ENCODE peak calls at places on chromosome 21, in five cellular contexts. One of them, this sample, is unnamed.

GRCh38 chr21:33966324-33966949 is 50.8 kb upstream of the ATP5PO start:
- DNase-seq in naive thymus-derived CD4-positive, alpha-beta T cell: no peak
- DNase-seq in tibial nerve: no peak
- DNase-seq in psoas muscle: no peak
- DNase-seq in stomach: no peak
- DNase-seq in this sample: no peak

GRCh38 chr21:37551406-37552355 is 185.1 kb downstream of the DYRK1A start:
- DNase-seq in naive thymus-derived CD4-positive, alpha-beta T cell: no peak
- DNase-seq in tibial nerve: no peak
- DNase-seq in psoas muscle: peak
- DNase-seq in stomach: peak
- DNase-seq in this sample: peak

GRCh38 chr21:37829447-37829846 is 86.8 kb downstream of the KCNJ6 start:
- DNase-seq in naive thymus-derived CD4-positive, alpha-beta T cell: no peak
- DNase-seq in tibial nerve: no peak
- DNase-seq in psoas muscle: no peak
- DNase-seq in stomach: peak
- DNase-seq in this sample: no peak

GRCh38 chr21:24428539-24429186 is 1178.6 kb downstream of the MRPL39 start:
- DNase-seq in naive thymus-derived CD4-positive, alpha-beta T cell: peak
- DNase-seq in tibial nerve: no peak
- DNase-seq in psoas muscle: no peak
- DNase-seq in stomach: no peak
- DNase-seq in this sample: no peak

GRCh38 chr21:42338730-42339715 is 11.8 kb downstream of the TFF2 start:
- DNase-seq in naive thymus-derived CD4-positive, alpha-beta T cell: no peak
- DNase-seq in tibial nerve: no peak
- DNase-seq in psoas muscle: no peak
- DNase-seq in stomach: no peak
- DNase-seq in this sample: no peak

GRCh38 chr21:42844411-42845113 is 34.8 kb downstream of the WDR4 start:
- DNase-seq in naive thymus-derived CD4-positive, alpha-beta T cell: no peak
- DNase-seq in tibial nerve: no peak
- DNase-seq in psoas muscle: peak
- DNase-seq in stomach: peak
- DNase-seq in this sample: peak

GRCh38 chr21:42862123-42862475 is 17.2 kb downstream of the WDR4 start:
- DNase-seq in naive thymus-derived CD4-positive, alpha-beta T cell: no peak
- DNase-seq in tibial nerve: no peak
- DNase-seq in psoas muscle: no peak
- DNase-seq in stomach: no peak
- DNase-seq in this sample: no peak

GRCh38 chr21:42393443-42393950 is 2.4 kb downstream of the TMPRSS3 start:
- DNase-seq in naive thymus-derived CD4-positive, alpha-beta T cell: no peak
- DNase-seq in tibial nerve: no peak
- DNase-seq in psoas muscle: no peak
- DNase-seq in stomach: no peak
- DNase-seq in this sample: no peak

GRCh38 chr21:20721151-20721550 is 277.1 kb upstream of the NCAM2 start:
- DNase-seq in naive thymus-derived CD4-positive, alpha-beta T cell: no peak
- DNase-seq in tibial nerve: no peak
- DNase-seq in psoas muscle: no peak
- DNase-seq in stomach: no peak
- DNase-seq in this sample: no peak

GRCh38 chr21:26421724-26422123 is 151.4 kb downstream of the CYYR1 start:
- DNase-seq in naive thymus-derived CD4-positive, alpha-beta T cell: no peak
- DNase-seq in tibial nerve: no peak
- DNase-seq in psoas muscle: no peak
- DNase-seq in stomach: no peak
- DNase-seq in this sample: no peak

GRCh38 chr21:19197950-19198349 is 794.4 kb upstream of the TMPRSS15 start:
- DNase-seq in naive thymus-derived CD4-positive, alpha-beta T cell: no peak
- DNase-seq in tibial nerve: no peak
- DNase-seq in psoas muscle: no peak
- DNase-seq in stomach: no peak
- DNase-seq in this sample: no peak

GRCh38 chr21:20186186-20186585 is 812.0 kb upstream of the NCAM2 start:
- DNase-seq in naive thymus-derived CD4-positive, alpha-beta T cell: no peak
- DNase-seq in tibial nerve: no peak
- DNase-seq in psoas muscle: no peak
- DNase-seq in stomach: no peak
- DNase-seq in this sample: no peak

GRCh38 chr21:14527690-14528652 is 18.1 kb downstream of the SAMSN1 start:
- DNase-seq in naive thymus-derived CD4-positive, alpha-beta T cell: no peak
- DNase-seq in tibial nerve: no peak
- DNase-seq in psoas muscle: no peak
- DNase-seq in stomach: no peak
- DNase-seq in this sample: no peak

GRCh38 chr21:28810826-28811524 is 181.7 kb downstream of the LTN1 start:
- DNase-seq in naive thymus-derived CD4-positive, alpha-beta T cell: no peak
- DNase-seq in tibial nerve: no peak
- DNase-seq in psoas muscle: no peak
- DNase-seq in stomach: no peak
- DNase-seq in this sample: no peak

GRCh38 chr21:25790122-25790951 is 55.6 kb downstream of the GABPA start:
- DNase-seq in naive thymus-derived CD4-positive, alpha-beta T cell: peak
- DNase-seq in tibial nerve: no peak
- DNase-seq in psoas muscle: no peak
- DNase-seq in stomach: no peak
- DNase-seq in this sample: no peak

GRCh38 chr21:25273945-25274344 is 333.3 kb downstream of the MRPL39 start:
- DNase-seq in naive thymus-derived CD4-positive, alpha-beta T cell: no peak
- DNase-seq in tibial nerve: no peak
- DNase-seq in psoas muscle: no peak
- DNase-seq in stomach: no peak
- DNase-seq in this sample: no peak

GRCh38 chr21:29190920-29191319 is 60.5 kb downstream of the MAP3K7CL start:
- DNase-seq in naive thymus-derived CD4-positive, alpha-beta T cell: no peak
- DNase-seq in tibial nerve: no peak
- DNase-seq in psoas muscle: peak
- DNase-seq in stomach: no peak
- DNase-seq in this sample: no peak

GRCh38 chr21:24220466-24220865 is 1386.8 kb downstream of the MRPL39 start:
- DNase-seq in naive thymus-derived CD4-positive, alpha-beta T cell: no peak
- DNase-seq in tibial nerve: no peak
- DNase-seq in psoas muscle: no peak
- DNase-seq in stomach: no peak
- DNase-seq in this sample: no peak

GRCh38 chr21:27329255-27329851 is 362.5 kb upstream of the ADAMTS5 start:
- DNase-seq in naive thymus-derived CD4-positive, alpha-beta T cell: no peak
- DNase-seq in tibial nerve: no peak
- DNase-seq in psoas muscle: no peak
- DNase-seq in stomach: no peak
- DNase-seq in this sample: no peak

GRCh38 chr21:17554120-17554519 is 41.3 kb downstream of the CXADR start:
- DNase-seq in naive thymus-derived CD4-positive, alpha-beta T cell: no peak
- DNase-seq in tibial nerve: no peak
- DNase-seq in psoas muscle: no peak
- DNase-seq in stomach: no peak
- DNase-seq in this sample: no peak

GRCh38 chr21:42474982-42475381 is 21.0 kb downstream of the RSPH1 start:
- DNase-seq in naive thymus-derived CD4-positive, alpha-beta T cell: no peak
- DNase-seq in tibial nerve: no peak
- DNase-seq in psoas muscle: no peak
- DNase-seq in stomach: peak
- DNase-seq in this sample: no peak

GRCh38 chr21:45293214-45293725 is 5.6 kb upstream of the POFUT2 start:
- DNase-seq in naive thymus-derived CD4-positive, alpha-beta T cell: no peak
- DNase-seq in tibial nerve: peak
- DNase-seq in psoas muscle: no peak
- DNase-seq in stomach: peak
- DNase-seq in this sample: no peak

GRCh38 chr21:45292399-45293213 is 4.9 kb upstream of the POFUT2 start:
- DNase-seq in naive thymus-derived CD4-positive, alpha-beta T cell: peak
- DNase-seq in tibial nerve: peak
- DNase-seq in psoas muscle: peak
- DNase-seq in stomach: peak
- DNase-seq in this sample: peak

GRCh38 chr21:45294509-45295291 is 7.0 kb upstream of the POFUT2 start:
- DNase-seq in naive thymus-derived CD4-positive, alpha-beta T cell: no peak
- DNase-seq in tibial nerve: peak
- DNase-seq in psoas muscle: peak
- DNase-seq in stomach: peak
- DNase-seq in this sample: peak

GRCh38 chr21:45295576-45296365 is 8.1 kb upstream of the POFUT2 start:
- DNase-seq in naive thymus-derived CD4-positive, alpha-beta T cell: no peak
- DNase-seq in tibial nerve: peak
- DNase-seq in psoas muscle: no peak
- DNase-seq in stomach: peak
- DNase-seq in this sample: no peak

GRCh38 chr21:45293726-45294401 is 6.2 kb upstream of the POFUT2 start:
- DNase-seq in naive thymus-derived CD4-positive, alpha-beta T cell: no peak
- DNase-seq in tibial nerve: peak
- DNase-seq in psoas muscle: no peak
- DNase-seq in stomach: peak
- DNase-seq in this sample: no peak
- H3K4me3 ChIP-seq in naive thymus-derived CD4-positive, alpha-beta T cell: no peak
- H3K4me3 ChIP-seq in tibial nerve: no peak
- H3K4me3 ChIP-seq in psoas muscle: no peak
- H3K4me3 ChIP-seq in stomach: no peak
- H3K4me3 ChIP-seq in this sample: peak

GRCh38 chr21:40516336-40516735 is 330.6 kb downstream of the DSCAM start:
- DNase-seq in naive thymus-derived CD4-positive, alpha-beta T cell: no peak
- DNase-seq in tibial nerve: no peak
- DNase-seq in psoas muscle: peak
- DNase-seq in stomach: no peak
- DNase-seq in this sample: peak
- H3K27ac ChIP-seq in naive thymus-derived CD4-positive, alpha-beta T cell: no peak
- H3K27ac ChIP-seq in tibial nerve: no peak
- H3K27ac ChIP-seq in psoas muscle: no peak
- H3K27ac ChIP-seq in stomach: no peak
- H3K27ac ChIP-seq in this sample: no peak

GRCh38 chr21:32666258-32666657 is 54.1 kb upstream of the CFAP298 start:
- DNase-seq in naive thymus-derived CD4-positive, alpha-beta T cell: no peak
- DNase-seq in tibial nerve: no peak
- DNase-seq in psoas muscle: no peak
- DNase-seq in stomach: no peak
- DNase-seq in this sample: no peak
- H3K4me3 ChIP-seq in naive thymus-derived CD4-positive, alpha-beta T cell: no peak
- H3K4me3 ChIP-seq in tibial nerve: no peak
- H3K4me3 ChIP-seq in psoas muscle: no peak
- H3K4me3 ChIP-seq in stomach: no peak
- H3K4me3 ChIP-seq in this sample: no peak

GRCh38 chr21:16376673-16377072 is 646.9 kb downstream of the USP25 start:
- DNase-seq in naive thymus-derived CD4-positive, alpha-beta T cell: no peak
- DNase-seq in tibial nerve: no peak
- DNase-seq in psoas muscle: no peak
- DNase-seq in stomach: no peak
- DNase-seq in this sample: no peak

GRCh38 chr21:16378570-16378969 is 648.8 kb downstream of the USP25 start:
- DNase-seq in naive thymus-derived CD4-positive, alpha-beta T cell: no peak
- DNase-seq in tibial nerve: no peak
- DNase-seq in psoas muscle: no peak
- DNase-seq in stomach: no peak
- DNase-seq in this sample: no peak

GRCh38 chr21:16372546-16372945 is 642.8 kb downstream of the USP25 start:
- DNase-seq in naive thymus-derived CD4-positive, alpha-beta T cell: no peak
- DNase-seq in tibial nerve: no peak
- DNase-seq in psoas muscle: no peak
- DNase-seq in stomach: no peak
- DNase-seq in this sample: no peak

GRCh38 chr21:16377120-16377658 is 647.4 kb downstream of the USP25 start:
- DNase-seq in naive thymus-derived CD4-positive, alpha-beta T cell: no peak
- DNase-seq in tibial nerve: no peak
- DNase-seq in psoas muscle: no peak
- DNase-seq in stomach: no peak
- DNase-seq in this sample: no peak

DNA sequence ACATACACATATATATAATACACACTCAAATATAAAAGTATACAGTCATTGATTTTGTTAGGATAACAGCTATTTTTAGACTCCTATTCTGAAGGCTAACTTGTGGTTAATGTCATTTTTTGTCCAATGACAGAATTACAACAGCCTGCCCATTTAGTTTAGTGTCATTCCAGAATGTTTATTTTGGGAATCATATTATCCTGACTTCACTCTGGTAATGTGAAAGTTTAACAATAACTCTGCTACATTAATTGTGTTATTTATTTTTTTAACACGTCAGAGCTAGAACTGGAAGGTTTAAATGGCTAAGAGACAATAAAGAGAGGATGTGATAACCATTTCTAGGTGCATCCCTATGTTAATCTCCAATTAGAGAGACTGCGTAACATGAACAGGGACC is 648.1 kb downstream of the USP25 start:
- DNase-seq in naive thymus-derived CD4-positive, alpha-beta T cell: no peak
- DNase-seq in tibial nerve: no peak
- DNase-seq in psoas muscle: no peak
- DNase-seq in stomach: no peak
- DNase-seq in this sample: no peak
- H3K27ac ChIP-seq in naive thymus-derived CD4-positive, alpha-beta T cell: no peak
- H3K27ac ChIP-seq in tibial nerve: peak
- H3K27ac ChIP-seq in psoas muscle: peak
- H3K27ac ChIP-seq in stomach: no peak
- H3K27ac ChIP-seq in this sample: peak

GRCh38 chr21:32499249-32500055 is 85.9 kb downstream of the TCP10L start:
- DNase-seq in naive thymus-derived CD4-positive, alpha-beta T cell: no peak
- DNase-seq in tibial nerve: no peak
- DNase-seq in psoas muscle: no peak
- DNase-seq in stomach: no peak
- DNase-seq in this sample: no peak
- H3K4me3 ChIP-seq in naive thymus-derived CD4-positive, alpha-beta T cell: no peak
- H3K4me3 ChIP-seq in tibial nerve: no peak
- H3K4me3 ChIP-seq in psoas muscle: no peak
- H3K4me3 ChIP-seq in stomach: no peak
- H3K4me3 ChIP-seq in this sample: no peak

GRCh38 chr21:31560479-31560878 is 99.0 kb upstream of the SOD1 start:
- DNase-seq in naive thymus-derived CD4-positive, alpha-beta T cell: no peak
- DNase-seq in tibial nerve: no peak
- DNase-seq in psoas muscle: no peak
- DNase-seq in stomach: no peak
- DNase-seq in this sample: no peak
- H3K27ac ChIP-seq in naive thymus-derived CD4-positive, alpha-beta T cell: no peak
- H3K27ac ChIP-seq in tibial nerve: no peak
- H3K27ac ChIP-seq in psoas muscle: no peak
- H3K27ac ChIP-seq in stomach: no peak
- H3K27ac ChIP-seq in this sample: no peak

GRCh38 chr21:35853321-35853922 is 206.9 kb downstream of the SETD4 start:
- DNase-seq in naive thymus-derived CD4-positive, alpha-beta T cell: no peak
- DNase-seq in tibial nerve: no peak
- DNase-seq in psoas muscle: no peak
- DNase-seq in stomach: no peak
- DNase-seq in this sample: no peak

GRCh38 chr21:35854281-35854680 is 206.0 kb downstream of the SETD4 start:
- DNase-seq in naive thymus-derived CD4-positive, alpha-beta T cell: no peak
- DNase-seq in tibial nerve: no peak
- DNase-seq in psoas muscle: no peak
- DNase-seq in stomach: no peak
- DNase-seq in this sample: no peak

GRCh38 chr21:35855463-35855862 is 204.9 kb downstream of the SETD4 start:
- DNase-seq in naive thymus-derived CD4-positive, alpha-beta T cell: no peak
- DNase-seq in tibial nerve: no peak
- DNase-seq in psoas muscle: no peak
- DNase-seq in stomach: no peak
- DNase-seq in this sample: no peak

GRCh38 chr21:35850542-35851103 is 209.7 kb downstream of the SETD4 start:
- DNase-seq in naive thymus-derived CD4-positive, alpha-beta T cell: no peak
- DNase-seq in tibial nerve: no peak
- DNase-seq in psoas muscle: no peak
- DNase-seq in stomach: no peak
- DNase-seq in this sample: no peak

GRCh38 chr21:35852820-35853219 is 207.5 kb downstream of the SETD4 start:
- DNase-seq in naive thymus-derived CD4-positive, alpha-beta T cell: no peak
- DNase-seq in tibial nerve: no peak
- DNase-seq in psoas muscle: no peak
- DNase-seq in stomach: no peak
- DNase-seq in this sample: peak
- H3K4me3 ChIP-seq in naive thymus-derived CD4-positive, alpha-beta T cell: no peak
- H3K4me3 ChIP-seq in tibial nerve: no peak
- H3K4me3 ChIP-seq in psoas muscle: no peak
- H3K4me3 ChIP-seq in stomach: no peak
- H3K4me3 ChIP-seq in this sample: no peak